ENCODE peak calls at places on chromosomes 4 and X, in nine cellular contexts. P is activated T-cell treated with anti-CD3 and anti-CD28 coated beads, Interleukin-2, amount 50 U/mL, for 1 hour; G is NCI-H1436; H is AG10803; V is OCI-M1; U is nephron progenitor cell; T is activated naive CD4-positive, alpha-beta T cell; D is hepatocyte; N is tibial artery. L is an unnamed sample.

GRCh38 chrX:37993857-37994619 is 12.3 kb upstream of the SYTL5 start:
- DNase-seq in G (no peak), U (no peak), T (no peak), D (peak), N (no peak), P (no peak), V (no peak), H (no peak), L (no peak)

GRCh38 chr4:96146686-96147085 is 306.8 kb downstream of the PDHA2 start:
- DNase-seq in T (no peak), H (no peak), N (no peak), P (no peak), V (no peak), G (no peak), U (no peak), D (no peak), L (no peak)

GRCh38 chr4:38132843-38133662 is 172.9 kb downstream of the PTTG2 start:
- DNase-seq in H (no peak), T (no peak), G (no peak), D (peak), N (no peak), V (no peak), U (no peak), P (no peak), L (no peak)

GRCh38 chr4:15054546-15054945 is 52.3 kb downstream of the CPEB2 start:
- DNase-seq in U (no peak), G (no peak), T (no peak), H (no peak), P (no peak), V (no peak), N (no peak), D (no peak), L (no peak)

GRCh38 chr4:139919513-139919912 is 234.5 kb downstream of the MAML3 start:
- DNase-seq in T (no peak), H (peak), D (no peak), U (no peak), V (no peak), N (no peak), G (no peak), P (no peak), L (no peak)

GRCh38 chr4:3389186-3389878 is 52.4 kb upstream of the HGFAC start:
- DNase-seq in V (no peak), P (no peak), N (peak), D (no peak), H (no peak), T (no peak), G (no peak), U (no peak), L (no peak)

GRCh38 chr4:29970626-29971025 is 749.5 kb upstream of the PCDH7 start:
- DNase-seq in U (no peak), V (peak), H (no peak), P (no peak), D (peak), N (no peak), T (no peak), G (no peak), L (no peak)

GRCh38 chr4:138650917-138651564 is 364.5 kb upstream of the NOCT start:
- DNase-seq in P (no peak), G (no peak), T (no peak), V (peak), N (no peak), D (peak), U (no peak), H (peak), L (no peak)

GRCh38 chr4:145878501-145879435 is 59.9 kb downstream of the ZNF827 start:
- DNase-seq in U (no peak), D (no peak), T (no peak), N (no peak), G (no peak), V (no peak), H (no peak), P (no peak), L (no peak)

GRCh38 chr4:21034728-21035127 is 334.5 kb downstream of the PACRGL start:
- DNase-seq in H (no peak), D (no peak), V (no peak), P (no peak), T (no peak), G (no peak), U (no peak), N (no peak), L (no peak)

GRCh38 chrX:153684447-153685178 is 3.1 kb upstream of the SLC6A8 start:
- DNase-seq in H (no peak), V (no peak), U (no peak), P (peak), D (no peak), T (no peak), G (no peak), N (no peak), L (no peak)

GRCh38 chr4:40811886-40812857 is 62.4 kb downstream of the NSUN7 start:
- DNase-seq in T (no peak), N (no peak), P (no peak), V (no peak), H (peak), G (no peak), U (no peak), D (no peak), L (no peak)

GRCh38 chr4:66539745-66540144 is 869.5 kb upstream of the EPHA5 start:
- DNase-seq in G (no peak), H (no peak), V (peak), P (no peak), U (no peak), D (no peak), T (no peak), N (no peak), L (no peak)

GRCh38 chr4:37717575-37717974 is 31.4 kb upstream of the RELL1 start:
- DNase-seq in H (peak), N (no peak), G (no peak), T (no peak), V (no peak), D (no peak), U (no peak), P (no peak), L (no peak)

GRCh38 chr4:64774626-64775025 is 365.4 kb upstream of the TECRL start:
- DNase-seq in P (no peak), G (no peak), T (no peak), N (no peak), D (no peak), H (peak), V (no peak), U (no peak), L (no peak)

GRCh38 chr4:126241631-126242030 is 926.9 kb downstream of the FAT4 start:
- DNase-seq in U (no peak), V (no peak), G (no peak), N (no peak), H (peak), P (no peak), D (no peak), T (no peak), L (no peak)

L was measured in activated CD4-positive, alpha-beta T cell treated with anti-CD3 and anti-CD28 coated beads, Interleukin-2, amount 50 U/mL, for 24 hours.